ENCODE peak calls at places on chromosomes 1 and 21, in seven cellular contexts. A is left ventricle myocardium superior, Y is tibial artery, C is HT1080, T is dermis microvascular lymphatic vessel endothelial cell, L is aorta, S is DND-41. D is an unnamed sample.
A peak's percentile ranks its signal among the peaks of the same experiment; 100 is the strongest.

GRCh38 chr1:184555665-184556641 is 169.1 kb downstream of the C1orf21 start:
- DNase-seq in A (no peak), Y (no peak), C (peak; percentile 33), T (no peak), L (no peak), S (no peak), D (no peak)

GRCh38 chr1:176567190-176567794 is 104.3 kb downstream of the PAPPA2 start:
- DNase-seq in A (no peak), Y (no peak), C (peak; percentile 72), T (no peak), L (no peak), S (no peak), D (no peak)

GRCh38 chr21:44442266-44443125 is 12.8 kb upstream of the LRRC3 start:
- DNase-seq in A (peak; percentile 14), Y (peak; percentile 39), C (no peak), T (no peak), L (peak; percentile 61), S (no peak), D (no peak)

GRCh38 chr1:163398980-163399379 is 77.2 kb downstream of the NUF2 start:
- DNase-seq in A (no peak), Y (no peak), C (no peak), T (no peak), L (no peak), S (no peak), D (no peak)

GRCh38 chr1:172206256-172206655 is 214.2 kb upstream of the C1orf105 start:
- DNase-seq in A (no peak), Y (no peak), C (no peak), T (no peak), L (no peak), S (no peak), D (no peak)

GRCh38 chr1:4173731-4174130 is 273.7 kb upstream of the C1orf174 start:
- DNase-seq in A (no peak), Y (peak; percentile 46), C (no peak), T (no peak), L (no peak), S (no peak), D (no peak)

GRCh38 chr1:221994939-221995338 is 253.1 kb upstream of the DUSP10 start:
- DNase-seq in A (no peak), Y (no peak), C (peak; percentile 41), T (no peak), L (no peak), S (no peak), D (no peak)

GRCh38 chr1:214392246-214392645 is 111.3 kb downstream of the SMYD2 start:
- DNase-seq in A (no peak), Y (no peak), C (no peak), T (no peak), L (no peak), S (no peak), D (no peak)

GRCh38 chr1:244920911-244921310 is 56.6 kb upstream of the HNRNPU start:
- DNase-seq in A (no peak), Y (no peak), C (no peak), T (no peak), L (no peak), S (no peak), D (no peak)

GRCh38 chr1:1677718-1678580 is 14.6 kb downstream of the SLC35E2B start:
- DNase-seq in A (peak; percentile 31), Y (peak; percentile 60), C (no peak), T (no peak), L (peak; percentile 52), S (peak; percentile 73), D (no peak)

GRCh38 chr1:94550800-94551241 is 9.3 kb upstream of the F3 start:
- DNase-seq in A (no peak), Y (no peak), C (no peak), T (no peak), L (no peak), S (no peak), D (no peak)

GRCh38 chr1:94541175-94542087 is at the start of gene F3:
- DNase-seq in A (peak; percentile 92), Y (peak; percentile 94), C (peak; percentile 82), T (peak; percentile 75), L (peak; percentile 97), S (peak; percentile 91), D (peak; percentile 87)

GRCh38 chr1:86787626-86788025 is 83.2 kb downstream of the SH3GLB1 start:
- DNase-seq in A (no peak), Y (no peak), C (no peak), T (peak; percentile 67), L (no peak), S (no peak), D (peak; percentile 68)

GRCh38 chr1:206808615-206809014 is 36.3 kb upstream of the IL10 start:
- DNase-seq in A (no peak), Y (no peak), C (peak; percentile 50), T (no peak), L (no peak), S (peak; percentile 43), D (no peak)

GRCh38 chr1:33985166-33985565 is 121.3 kb downstream of the HMGB4 start:
- DNase-seq in A (no peak), Y (peak; percentile 67), C (peak; percentile 41), T (no peak), L (no peak), S (no peak), D (no peak)

GRCh38 chr21:45115141-45115540 is 40.8 kb downstream of the ADARB1 start:
- DNase-seq in A (no peak), Y (no peak), C (no peak), T (no peak), L (no peak), S (no peak), D (no peak)

GRCh38 chr1:36143424-36143823 is 5.9 kb downstream of the TRAPPC3 start:
- DNase-seq in A (no peak), Y (no peak), C (no peak), T (no peak), L (no peak), S (no peak), D (no peak)

GRCh38 chr1:120179420-120180348 is 3.4 kb upstream of the SEC22B start:
- DNase-seq in A (peak; percentile 41), Y (no peak), C (peak; percentile 52), T (no peak), L (peak; percentile 74), S (no peak), D (peak; percentile 55)

GRCh38 chr1:177976596-177976995 is 6.7 kb upstream of the SEC16B start:
- DNase-seq in A (no peak), Y (no peak), C (no peak), T (no peak), L (no peak), S (no peak), D (no peak)

GRCh38 chr1:47830856-47831255 is 166.3 kb downstream of the TRABD2B start:
- DNase-seq in A (no peak), Y (no peak), C (no peak), T (no peak), L (no peak), S (no peak), D (no peak)

GRCh38 chr1:24301395-24302175 is 17.6 kb upstream of the GRHL3 start:
- DNase-seq in A (no peak), Y (no peak), C (no peak), T (no peak), L (no peak), S (no peak), D (no peak)

GRCh38 chr21:35204850-35205564 is 155.9 kb upstream of the RUNX1 start:
- DNase-seq in A (peak; percentile 82), Y (peak; percentile 81), C (no peak), T (peak; percentile 57), L (peak; percentile 88), S (peak; percentile 38), D (peak; percentile 96)

GRCh38 chr1:198491028-198491427 is 49.5 kb downstream of the ATP6V1G3 start:
- DNase-seq in A (no peak), Y (no peak), C (peak; percentile 8), T (no peak), L (no peak), S (no peak), D (peak; percentile 44)

GRCh38 chr1:185045793-185046441 is 559 bp downstream of the RNF2 start:
- DNase-seq in A (peak; percentile 51), Y (no peak), C (peak; percentile 17), T (no peak), L (no peak), S (peak; percentile 52), D (peak; percentile 38)

GRCh38 chr1:202230061-202230938 is 36.7 kb downstream of the LGR6 start:
- DNase-seq in A (no peak), Y (no peak), C (no peak), T (no peak), L (no peak), S (no peak), D (no peak)